ENCODE peak calls at places on chromosomes 11 and 22, in ten cellular contexts. I is K562, C is mammary epithelial cell, M is neural progenitor cell, B is IMR-90, T is H9, W is astrocyte, F is HCT116, D is GM23338, Z is endothelial cell of umbilical vein. X is an unnamed sample. For H3K4me1, the result is how much of the 10 kb centered on the place peaks cover.

GRCh38 chr11:132234878-132235277 is 864.5 kb downstream of the NTM start:
- DNase-seq in I (no peak), C (peak), M (no peak), B (peak), T (no peak), W (peak), F (no peak), D (no peak), Z (no peak), X (peak)

GRCh38 chr11:15779518-15779917 is 576.8 kb downstream of the SOX6 start:
- DNase-seq in I (no peak), C (no peak), M (no peak), B (peak), T (no peak), W (peak), F (no peak), D (no peak), Z (no peak), X (no peak)

GRCh38 chr11:21774212-21774611 is 418.7 kb upstream of the ANO5 start:
- DNase-seq in I (no peak), C (no peak), M (no peak), B (no peak), T (no peak), W (peak), F (no peak), D (no peak), Z (no peak), X (peak)

GRCh38 chr11:47154738-47155570 is 21.7 kb downstream of the ARFGAP2 start:
- DNase-seq in I (no peak), C (no peak), M (no peak), B (no peak), T (no peak), W (no peak), F (no peak), D (no peak), Z (no peak), X (no peak)

GRCh38 chr22:44311855-44312170 is 938 bp downstream of the SHISAL1 start:
- DNase-seq in I (no peak), C (peak), M (no peak), B (peak), T (no peak), W (peak), F (no peak), D (no peak), Z (peak), X (no peak)

GRCh38 chr11:503179-503981 is 3.7 kb downstream of the RNH1 start:
- DNase-seq in I (peak), C (no peak), M (no peak), B (peak), T (no peak), W (no peak), F (no peak), D (no peak), Z (no peak), X (no peak)

GRCh38 chr11:45233121-45233803 is 52.9 kb downstream of the SYT13 start:
- DNase-seq in I (peak), C (peak), M (peak), B (peak), T (peak), W (no peak), F (peak), D (peak), Z (peak), X (peak)

GRCh38 chr22:42785706-42786499 is 65.2 kb upstream of the A4GALT start:
- DNase-seq in I (no peak), C (no peak), M (no peak), B (no peak), T (no peak), W (no peak), F (no peak), D (no peak), Z (no peak), X (no peak)

GRCh38 chr11:128522943-128523518 is 64.3 kb downstream of the ETS1 start:
- DNase-seq in I (no peak), C (no peak), M (no peak), B (no peak), T (no peak), W (no peak), F (no peak), D (no peak), Z (no peak), X (no peak)

GRCh38 chr11:119149371-119150275 is 771 bp downstream of the ABCG4 start:
- DNase-seq in I (no peak), C (no peak), M (peak), B (no peak), T (peak), W (no peak), F (no peak), D (peak), Z (no peak), X (no peak)

GRCh38 chr11:68436985-68437926 is 23.3 kb upstream of the PPP6R3 start:
- DNase-seq in I (peak), C (peak), M (no peak), B (peak), T (no peak), W (peak), F (no peak), D (no peak), Z (peak), X (peak)

GRCh38 chr11:128156486-128156885 is 430.9 kb downstream of the ETS1 start:
- DNase-seq in I (no peak), C (no peak), M (peak), B (no peak), T (no peak), W (peak), F (no peak), D (no peak), Z (no peak), X (peak)

GRCh38 chr11:8060146-8060719 is 20.8 kb upstream of the TUB start:
- DNase-seq in I (no peak), C (no peak), M (no peak), B (no peak), T (no peak), W (no peak), F (no peak), D (no peak), Z (no peak), X (no peak)

DNA sequence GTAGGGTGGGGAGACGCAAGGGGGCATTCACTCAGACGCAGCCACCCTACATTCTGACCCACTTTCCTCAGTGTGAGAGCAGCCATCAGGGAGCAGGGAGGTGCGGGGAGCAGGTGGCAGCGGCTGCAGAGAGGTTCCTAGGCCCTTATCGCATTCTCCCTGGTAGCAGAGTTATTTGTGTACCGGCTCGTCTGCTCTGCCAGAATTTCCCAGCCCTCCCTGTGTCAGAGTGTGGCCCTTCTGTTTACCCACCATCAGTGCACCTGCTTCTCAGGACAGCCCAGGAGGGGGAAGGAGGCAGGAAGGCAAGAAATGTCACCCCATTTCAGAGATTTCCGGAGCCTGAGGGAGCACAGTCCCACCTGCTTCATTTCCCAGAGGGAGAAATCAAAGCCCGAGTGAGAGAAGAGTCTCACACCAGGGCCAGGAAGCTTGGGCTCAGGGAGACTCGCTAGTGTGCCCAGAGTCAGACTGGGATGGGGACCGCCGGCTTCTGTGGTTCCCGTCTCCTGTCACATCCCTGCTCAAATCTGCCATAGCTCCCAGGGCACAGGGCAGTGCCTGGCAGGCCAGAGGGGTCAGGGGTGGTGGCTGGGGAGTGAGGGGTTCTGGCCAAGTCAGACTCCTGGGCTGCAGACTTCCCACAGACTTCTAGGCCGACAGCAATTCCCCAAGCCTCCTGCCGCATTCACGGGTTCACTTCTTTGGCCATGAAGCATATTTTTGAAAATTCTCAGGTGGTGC is 49.7 kb downstream of the ARRB1 start:
- DNase-seq in I (no peak), C (no peak), M (no peak), B (no peak), T (no peak), W (no peak), F (no peak), D (no peak), Z (peak), X (no peak)
- H3K4me1 ChIP-seq in I (under half), C (under half), M (under half), B (under half), T (under half), W (under half), F (under half), D (under half), Z (under half), X (under half)

GRCh38 chr11:17388609-17389204 is at the start of gene KCNJ11:
- DNase-seq in I (no peak), C (no peak), M (peak), B (no peak), T (peak), W (no peak), F (no peak), D (peak), Z (no peak), X (no peak)
- TF ChIP-seq CTCF in I (no peak), C (no peak), M (no peak), B (no peak), T (no peak), W (no peak), F (no peak), D (no peak), Z (no peak), X (peak)

DNA sequence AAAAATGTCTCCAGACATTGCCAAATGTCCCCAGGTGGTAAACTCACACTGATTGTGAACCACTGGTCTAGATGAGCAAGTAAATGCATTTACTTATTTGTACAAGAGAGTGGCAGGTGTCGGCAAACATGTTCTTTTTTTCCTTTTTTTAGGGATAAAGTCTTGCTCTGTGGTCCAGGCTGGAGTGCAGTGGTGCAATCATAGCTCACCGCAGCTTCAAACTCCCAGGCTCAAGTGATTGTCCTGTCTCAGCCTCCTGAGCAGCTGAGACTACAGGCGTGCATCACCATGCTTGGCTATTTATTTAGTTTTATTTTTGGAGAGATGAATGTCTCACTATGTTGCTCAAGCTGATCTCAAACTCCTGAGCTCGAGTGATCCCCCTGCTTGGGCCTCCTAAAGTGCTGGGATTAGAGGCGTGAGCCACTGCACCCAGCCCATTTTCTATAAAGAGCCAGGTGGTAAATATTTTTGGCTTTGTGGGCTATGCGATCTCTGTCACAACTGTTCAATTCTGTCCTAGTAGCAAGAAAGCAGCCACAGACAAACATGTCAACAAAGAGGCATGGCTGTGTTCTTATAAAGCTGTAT is 1.4 kb downstream of the VPREB1 start:
- DNase-seq in I (no peak), C (no peak), M (no peak), B (no peak), T (no peak), W (no peak), F (no peak), D (no peak), Z (no peak), X (no peak)
- H2AFZ ChIP-seq in I (no peak), C (no peak), M (no peak), B (no peak), T (no peak), W (no peak), F (no peak), D (no peak), Z (no peak), X (no peak)

GRCh38 chr11:65489061-65489705 is 9.7 kb upstream of the MALAT1 start:
- DNase-seq in I (no peak), C (no peak), M (peak), B (peak), T (peak), W (peak), F (no peak), D (peak), Z (peak), X (no peak)
- H3K4me1 ChIP-seq in I (half or more), C (half or more), M (half or more), B (half or more), T (under half), W (half or more), F (half or more), D (half or more), Z (half or more), X (half or more)

GRCh38 chr11:78420255-78420764 is 2.7 kb upstream of the GAB2 start:
- DNase-seq in I (peak), C (no peak), M (peak), B (peak), T (peak), W (peak), F (no peak), D (peak), Z (peak), X (peak)

GRCh38 chr11:78419327-78419726 is 1.7 kb upstream of the GAB2 start:
- DNase-seq in I (no peak), C (peak), M (no peak), B (peak), T (no peak), W (peak), F (no peak), D (no peak), Z (peak), X (peak)

GRCh38 chr11:78423241-78423640 is 5.6 kb upstream of the GAB2 start:
- DNase-seq in I (no peak), C (no peak), M (no peak), B (no peak), T (no peak), W (no peak), F (no peak), D (no peak), Z (no peak), X (no peak)

GRCh38 chr11:78418584-78419211 is 1.1 kb upstream of the GAB2 start:
- DNase-seq in I (no peak), C (no peak), M (no peak), B (peak), T (no peak), W (no peak), F (no peak), D (no peak), Z (peak), X (no peak)

GRCh38 chr11:78420796-78421209 is 3.2 kb upstream of the GAB2 start:
- DNase-seq in I (no peak), C (peak), M (no peak), B (peak), T (no peak), W (peak), F (no peak), D (no peak), Z (peak), X (no peak)
- TF ChIP-seq CTCF in I (no peak), C (no peak), M (no peak), B (no peak), T (no peak), W (no peak), F (no peak), D (no peak), Z (no peak), X (no peak)

GRCh38 chr22:47042116-47042825 is 279.8 kb downstream of the TBC1D22A start:
- DNase-seq in I (no peak), C (no peak), M (no peak), B (no peak), T (no peak), W (no peak), F (no peak), D (no peak), Z (no peak), X (no peak)
- H2AFZ ChIP-seq in I (no peak), C (no peak), M (no peak), B (no peak), T (no peak), W (no peak), F (no peak), D (no peak), Z (no peak), X (no peak)

DNA sequence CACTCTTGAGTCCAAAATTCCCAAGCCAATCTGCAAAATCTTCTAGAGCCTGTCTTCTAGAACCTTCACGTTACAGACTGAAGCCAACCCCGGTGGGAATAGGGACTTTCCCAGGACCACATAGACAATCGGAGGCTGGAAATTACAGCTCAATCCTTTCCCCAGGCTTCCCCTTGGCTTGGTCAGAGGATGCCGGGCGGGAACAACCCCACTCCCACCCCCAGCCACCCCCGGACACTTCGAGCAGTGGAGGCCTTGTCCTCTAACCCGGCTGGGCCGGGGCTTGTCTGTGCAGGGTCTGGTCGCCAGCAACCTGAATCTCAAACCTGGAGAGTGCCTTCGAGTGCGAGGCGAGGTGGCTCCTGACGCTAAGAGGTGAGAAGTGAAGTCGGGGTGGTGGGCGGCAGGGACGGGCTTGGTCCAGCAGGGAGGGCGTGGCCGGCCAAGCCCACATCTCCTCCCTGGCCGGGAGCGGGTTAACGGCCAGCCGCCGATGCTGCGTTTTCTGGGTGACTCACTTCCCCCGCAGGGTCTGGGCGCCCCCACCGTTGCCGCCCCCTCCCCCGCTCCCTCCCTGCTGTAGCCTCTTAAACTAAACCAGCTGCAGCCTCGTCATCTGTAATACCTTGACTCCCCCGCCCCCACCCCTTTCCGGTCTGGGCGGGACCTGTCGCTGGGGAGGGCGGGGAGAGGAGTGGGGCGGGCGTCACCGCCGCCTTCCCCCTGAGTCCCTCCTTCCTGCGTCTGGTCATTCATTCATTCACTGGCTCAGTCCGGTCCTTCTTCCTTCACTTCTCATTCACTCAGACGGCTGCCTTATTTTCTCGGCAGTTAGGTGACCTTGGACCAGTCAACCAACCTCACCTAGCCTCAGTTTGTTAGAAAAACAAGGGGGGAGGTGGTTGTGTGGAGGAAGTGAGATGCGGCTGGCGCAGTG is 1.5 kb downstream of the LGALS1 start:
- DNase-seq in I (peak), C (peak), M (peak), B (peak), T (peak), W (peak), F (peak), D (peak), Z (peak), X (peak)
- H3K4me1 ChIP-seq in I (half or more), C (under half), M (under half), B (under half), T (under half), W (under half), F (under half), D (under half), Z (under half), X (under half)

GRCh38 chr11:17781221-17781620 is 46.6 kb downstream of the KCNC1 start:
- DNase-seq in I (no peak), C (peak), M (no peak), B (no peak), T (no peak), W (no peak), F (no peak), D (no peak), Z (no peak), X (no peak)

GRCh38 chr11:17781626-17782025 is 47.0 kb downstream of the KCNC1 start:
- DNase-seq in I (no peak), C (no peak), M (no peak), B (no peak), T (no peak), W (no peak), F (no peak), D (no peak), Z (no peak), X (no peak)

GRCh38 chr11:17780668-17781067 is 46.1 kb downstream of the KCNC1 start:
- DNase-seq in I (no peak), C (no peak), M (no peak), B (no peak), T (no peak), W (no peak), F (no peak), D (no peak), Z (no peak), X (no peak)

GRCh38 chr11:17778956-17779860 is 44.6 kb downstream of the KCNC1 start:
- DNase-seq in I (no peak), C (no peak), M (no peak), B (no peak), T (no peak), W (no peak), F (no peak), D (no peak), Z (no peak), X (no peak)

GRCh38 chr11:17779861-17780594 is 45.4 kb downstream of the KCNC1 start:
- DNase-seq in I (no peak), C (no peak), M (no peak), B (no peak), T (no peak), W (no peak), F (no peak), D (no peak), Z (no peak), X (peak)
- TF ChIP-seq CTCF in I (no peak), C (no peak), M (no peak), B (no peak), T (peak), W (no peak), F (no peak), D (no peak), Z (no peak), X (peak)

X was measured in PC-3.